ENCODE peak calls at places on chromosome 2, in ten cellular contexts. V is lower leg skin, K is bronchial epithelial cell, O is GM20000, Y is upper lobe of left lung, R is WERI-Rb-1, P is choroid plexus epithelial cell, S is H9, B is neural crest cell, Z is ovary. F is an unnamed sample.

GRCh38 chr2:101921319-101921960 is 70.3 kb upstream of the IL1R2 start:
- DNase-seq in V (no peak), K (no peak), O (no peak), Y (no peak), R (no peak), P (no peak), S (no peak), B (no peak), Z (no peak), F (no peak)

GRCh38 chr2:125168442-125168841 is 1143.4 kb downstream of the CNTNAP5 start:
- DNase-seq in V (no peak), K (peak; percentile 85), O (no peak), Y (no peak), R (no peak), P (no peak), S (no peak), B (no peak), Z (no peak), F (no peak)

GRCh38 chr2:235614900-235615712 is 121.3 kb downstream of the AGAP1 start:
- DNase-seq in V (peak; percentile 95), K (no peak), O (no peak), Y (no peak), R (no peak), P (peak; percentile 77), S (no peak), B (no peak), Z (peak; percentile 39), F (peak; percentile 45)

GRCh38 chr2:152497481-152498052 is 162.6 kb downstream of the FMNL2 start:
- DNase-seq in V (no peak), K (peak; percentile 67), O (peak; percentile 31), Y (no peak), R (no peak), P (peak; percentile 91), S (no peak), B (no peak), Z (no peak), F (no peak)

GRCh38 chr2:207474871-207475485 is 54.8 kb upstream of the CREB1 start:
- DNase-seq in V (no peak), K (peak; percentile 58), O (peak; percentile 39), Y (no peak), R (peak; percentile 22), P (peak; percentile 79), S (no peak), B (peak; percentile 67), Z (peak; percentile 23), F (no peak)

GRCh38 chr2:127614246-127614645 is 31.7 kb upstream of the GPR17 start:
- DNase-seq in V (no peak), K (no peak), O (no peak), Y (no peak), R (peak; percentile 0), P (no peak), S (no peak), B (no peak), Z (no peak), F (no peak)

GRCh38 chr2:99106905-99107304 is 34.6 kb upstream of the C2orf15 start:
- DNase-seq in V (no peak), K (peak; percentile 18), O (no peak), Y (no peak), R (no peak), P (no peak), S (no peak), B (no peak), Z (no peak), F (no peak)

GRCh38 chr2:16288371-16289112 is 348.2 kb downstream of the MYCN start:
- DNase-seq in V (no peak), K (no peak), O (no peak), Y (no peak), R (no peak), P (no peak), S (no peak), B (no peak), Z (no peak), F (no peak)

GRCh38 chr2:215657844-215658243 is 222.0 kb upstream of the FN1 start:
- DNase-seq in V (no peak), K (peak; percentile 94), O (no peak), Y (no peak), R (no peak), P (peak; percentile 97), S (no peak), B (no peak), Z (no peak), F (no peak)

GRCh38 chr2:187775196-187775595 is 221.0 kb upstream of the TFPI start:
- DNase-seq in V (no peak), K (peak; percentile 83), O (no peak), Y (no peak), R (no peak), P (no peak), S (no peak), B (no peak), Z (no peak), F (no peak)

GRCh38 chr2:196241175-196241574 is 69.8 kb upstream of the STK17B start:
- DNase-seq in V (no peak), K (no peak), O (no peak), Y (no peak), R (no peak), P (no peak), S (no peak), B (no peak), Z (no peak), F (no peak)
- TF ChIP-seq CTCF in V (no peak), K (no peak), O (no peak), Y (no peak), R (no peak), P (no peak), S (no peak), B (no peak), Z (no peak), F (no peak)

GRCh38 chr2:219229375-219230200 is at the start of the genes ANKZF1 and ATG9A:
- DNase-seq in V (peak; percentile 100), K (peak; percentile 97), O (peak; percentile 99), Y (peak; percentile 96), R (peak; percentile 99), P (peak; percentile 99), S (peak; percentile 100), B (peak; percentile 96), Z (peak; percentile 97), F (peak; percentile 98)
- TF ChIP-seq CTCF in V (no peak), K (no peak), O (no peak), Y (no peak), R (no peak), P (no peak), S (no peak), B (no peak), Z (no peak), F (no peak)

DNA sequence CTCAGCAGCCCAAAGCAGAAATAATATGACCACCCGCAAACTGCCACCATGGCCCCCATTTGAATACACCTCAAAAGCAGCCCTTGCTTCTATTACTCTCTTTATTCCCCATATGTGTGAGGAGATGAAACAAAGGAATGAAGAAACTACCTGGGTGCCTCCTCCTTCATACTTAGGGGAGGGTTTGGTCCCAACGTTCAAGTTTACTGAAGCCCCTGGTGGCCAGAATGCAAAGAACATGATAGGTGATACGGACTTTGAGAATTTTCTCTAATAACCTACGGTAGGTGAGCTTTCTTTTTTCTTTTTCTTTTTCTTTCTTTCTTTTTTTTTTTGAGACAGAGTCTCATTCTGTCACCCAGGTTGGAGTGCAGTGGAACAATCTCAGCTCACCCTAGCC is 110.3 kb upstream of the FBXO11 start:
- DNase-seq in V (no peak), K (no peak), O (no peak), Y (no peak), R (no peak), P (peak; percentile 1), S (peak; percentile 38), B (no peak), Z (no peak), F (no peak)
- TF ChIP-seq CTCF in V (no peak), K (no peak), O (no peak), Y (no peak), R (peak; percentile 38), P (peak; percentile 18), S (peak; percentile 76), B (peak; percentile 51), Z (no peak), F (peak; percentile 48)

DNA sequence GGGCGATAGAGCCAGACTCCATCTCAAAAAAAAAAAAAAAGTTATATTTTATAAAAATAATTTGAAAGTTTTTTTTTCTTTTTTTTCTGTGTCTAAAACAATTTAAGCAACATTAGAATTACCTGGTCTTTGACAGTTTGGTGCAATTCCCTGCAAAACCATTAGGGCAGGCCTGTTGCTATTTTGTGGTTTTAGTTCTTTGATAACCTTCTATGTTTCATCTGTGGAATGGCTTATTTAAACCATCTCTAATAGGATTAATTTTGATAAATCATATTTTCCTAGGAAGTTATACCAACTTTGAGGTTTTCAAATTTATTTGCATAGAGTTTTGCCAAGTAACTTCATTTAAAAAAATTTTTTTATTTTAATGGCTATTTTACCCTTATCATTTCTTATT is 141.2 kb upstream of the TWIST2 start:
- DNase-seq in V (no peak), K (no peak), O (no peak), Y (no peak), R (no peak), P (no peak), S (no peak), B (no peak), Z (no peak), F (no peak)
- TF ChIP-seq CTCF in V (no peak), K (peak; percentile 12), O (no peak), Y (no peak), R (no peak), P (peak; percentile 46), S (peak; percentile 49), B (peak; percentile 57), Z (no peak), F (peak; percentile 71)

GRCh38 chr2:168256448-168256847 is 9.1 kb upstream of the STK39 start:
- DNase-seq in V (no peak), K (peak; percentile 14), O (no peak), Y (no peak), R (no peak), P (no peak), S (no peak), B (no peak), Z (no peak), F (no peak)

GRCh38 chr2:168253379-168253778 is 6.0 kb upstream of the STK39 start:
- DNase-seq in V (no peak), K (no peak), O (no peak), Y (no peak), R (no peak), P (no peak), S (no peak), B (no peak), Z (no peak), F (no peak)

GRCh38 chr2:168255866-168256265 is 8.5 kb upstream of the STK39 start:
- DNase-seq in V (no peak), K (no peak), O (no peak), Y (no peak), R (no peak), P (no peak), S (no peak), B (no peak), Z (no peak), F (no peak)

GRCh38 chr2:168255103-168255502 is 7.7 kb upstream of the STK39 start:
- DNase-seq in V (no peak), K (no peak), O (no peak), Y (no peak), R (no peak), P (no peak), S (no peak), B (no peak), Z (no peak), F (no peak)

GRCh38 chr2:168254158-168254935 is 7.0 kb upstream of the STK39 start:
- DNase-seq in V (no peak), K (peak; percentile 55), O (no peak), Y (no peak), R (no peak), P (peak; percentile 38), S (no peak), B (no peak), Z (no peak), F (no peak)
- TF ChIP-seq CTCF in V (no peak), K (no peak), O (no peak), Y (no peak), R (no peak), P (no peak), S (no peak), B (no peak), Z (no peak), F (no peak)